ENCODE peak calls at places on chromosomes 11 and 22, in nine cellular contexts. One of them, this sample, is unnamed.

GRCh38 chr11:129644326-129644725 is 171.3 kb upstream of the TMEM45B start:
- DNase-seq in mesendoderm: no peak
- DNase-seq in CD8-positive, alpha-beta memory T cell: no peak
- DNase-seq in transverse colon: no peak
- DNase-seq in right atrium auricular region: no peak
- DNase-seq in neuronal stem cell: no peak
- DNase-seq in tibial nerve: no peak
- DNase-seq in heart right ventricle: no peak
- DNase-seq in hepatocyte: no peak
- DNase-seq in this sample: no peak

GRCh38 chr11:104332110-104332509 is 168.2 kb upstream of the PDGFD start:
- DNase-seq in heart right ventricle: no peak
- DNase-seq in hepatocyte: peak; percentile 28
- DNase-seq in mesendoderm: peak; percentile 76
- DNase-seq in transverse colon: peak; percentile 17
- DNase-seq in right atrium auricular region: no peak
- DNase-seq in neuronal stem cell: peak; percentile 9
- DNase-seq in CD8-positive, alpha-beta memory T cell: no peak
- DNase-seq in tibial nerve: no peak
- DNase-seq in this sample: no peak

GRCh38 chr11:96052921-96053631 is 129.2 kb upstream of the MTMR2 start:
- DNase-seq in CD8-positive, alpha-beta memory T cell: no peak
- DNase-seq in transverse colon: no peak
- DNase-seq in hepatocyte: no peak
- DNase-seq in mesendoderm: no peak
- DNase-seq in heart right ventricle: peak; percentile 34
- DNase-seq in right atrium auricular region: no peak
- DNase-seq in tibial nerve: no peak
- DNase-seq in neuronal stem cell: no peak
- DNase-seq in this sample: no peak

GRCh38 chr11:68353118-68353517 is 40.7 kb downstream of the LRP5 start:
- DNase-seq in CD8-positive, alpha-beta memory T cell: no peak
- DNase-seq in heart right ventricle: no peak
- DNase-seq in neuronal stem cell: no peak
- DNase-seq in right atrium auricular region: no peak
- DNase-seq in hepatocyte: no peak
- DNase-seq in mesendoderm: no peak
- DNase-seq in tibial nerve: no peak
- DNase-seq in transverse colon: no peak
- DNase-seq in this sample: no peak

GRCh38 chr11:30174265-30175022 is 56.4 kb upstream of the FSHB start:
- DNase-seq in heart right ventricle: no peak
- DNase-seq in mesendoderm: no peak
- DNase-seq in CD8-positive, alpha-beta memory T cell: no peak
- DNase-seq in neuronal stem cell: no peak
- DNase-seq in transverse colon: no peak
- DNase-seq in hepatocyte: no peak
- DNase-seq in tibial nerve: no peak
- DNase-seq in right atrium auricular region: no peak
- DNase-seq in this sample: no peak

GRCh38 chr11:133946541-133947297 is 10.0 kb downstream of the IGSF9B start:
- DNase-seq in heart right ventricle: peak; percentile 50
- DNase-seq in transverse colon: no peak
- DNase-seq in tibial nerve: no peak
- DNase-seq in mesendoderm: no peak
- DNase-seq in neuronal stem cell: no peak
- DNase-seq in CD8-positive, alpha-beta memory T cell: no peak
- DNase-seq in right atrium auricular region: no peak
- DNase-seq in hepatocyte: no peak
- DNase-seq in this sample: no peak

GRCh38 chr11:34080609-34081008 is 24.8 kb upstream of the NAT10 start:
- DNase-seq in transverse colon: no peak
- DNase-seq in neuronal stem cell: no peak
- DNase-seq in right atrium auricular region: no peak
- DNase-seq in CD8-positive, alpha-beta memory T cell: no peak
- DNase-seq in mesendoderm: no peak
- DNase-seq in hepatocyte: no peak
- DNase-seq in tibial nerve: no peak
- DNase-seq in heart right ventricle: no peak
- DNase-seq in this sample: no peak

GRCh38 chr11:101759771-101760450 is 154.9 kb upstream of the CEP126 start:
- DNase-seq in heart right ventricle: no peak
- DNase-seq in CD8-positive, alpha-beta memory T cell: no peak
- DNase-seq in neuronal stem cell: no peak
- DNase-seq in transverse colon: no peak
- DNase-seq in mesendoderm: no peak
- DNase-seq in tibial nerve: no peak
- DNase-seq in right atrium auricular region: no peak
- DNase-seq in hepatocyte: no peak
- DNase-seq in this sample: no peak

GRCh38 chr22:39282642-39283311 is 36.6 kb downstream of the RPL3 start:
- DNase-seq in right atrium auricular region: no peak
- DNase-seq in mesendoderm: no peak
- DNase-seq in hepatocyte: no peak
- DNase-seq in neuronal stem cell: no peak
- DNase-seq in transverse colon: no peak
- DNase-seq in tibial nerve: no peak
- DNase-seq in heart right ventricle: no peak
- DNase-seq in CD8-positive, alpha-beta memory T cell: no peak
- DNase-seq in this sample: no peak

GRCh38 chr22:45424241-45424731 is 10.8 kb downstream of the RIBC2 start:
- DNase-seq in mesendoderm: no peak
- DNase-seq in heart right ventricle: no peak
- DNase-seq in hepatocyte: no peak
- DNase-seq in tibial nerve: no peak
- DNase-seq in right atrium auricular region: peak; percentile 64
- DNase-seq in CD8-positive, alpha-beta memory T cell: no peak
- DNase-seq in neuronal stem cell: no peak
- DNase-seq in transverse colon: no peak
- DNase-seq in this sample: no peak

GRCh38 chr22:25627271-25627848 is 62.9 kb downstream of the GRK3 start:
- DNase-seq in right atrium auricular region: no peak
- DNase-seq in transverse colon: no peak
- DNase-seq in hepatocyte: no peak
- DNase-seq in tibial nerve: no peak
- DNase-seq in heart right ventricle: no peak
- DNase-seq in mesendoderm: peak; percentile 10
- DNase-seq in CD8-positive, alpha-beta memory T cell: no peak
- DNase-seq in neuronal stem cell: no peak
- DNase-seq in this sample: no peak

GRCh38 chr11:119100246-119100959 is 1.2 kb downstream of the DPAGT1 start:
- DNase-seq in tibial nerve: no peak
- DNase-seq in transverse colon: no peak
- DNase-seq in CD8-positive, alpha-beta memory T cell: no peak
- DNase-seq in neuronal stem cell: no peak
- DNase-seq in heart right ventricle: no peak
- DNase-seq in right atrium auricular region: no peak
- DNase-seq in hepatocyte: peak; percentile 45
- DNase-seq in mesendoderm: peak; percentile 64
- DNase-seq in this sample: no peak

GRCh38 chr11:64207247-64208085 is 945 bp downstream of the FERMT3 start:
- DNase-seq in transverse colon: peak; percentile 74
- DNase-seq in heart right ventricle: peak; percentile 75
- DNase-seq in hepatocyte: no peak
- DNase-seq in right atrium auricular region: peak; percentile 87
- DNase-seq in neuronal stem cell: no peak
- DNase-seq in mesendoderm: peak; percentile 77
- DNase-seq in CD8-positive, alpha-beta memory T cell: peak; percentile 61
- DNase-seq in tibial nerve: no peak
- DNase-seq in this sample: peak; percentile 63

GRCh38 chr11:71436861-71437260 is 11.3 kb downstream of the DHCR7 start:
- DNase-seq in neuronal stem cell: no peak
- DNase-seq in hepatocyte: no peak
- DNase-seq in heart right ventricle: no peak
- DNase-seq in CD8-positive, alpha-beta memory T cell: no peak
- DNase-seq in tibial nerve: no peak
- DNase-seq in right atrium auricular region: no peak
- DNase-seq in transverse colon: no peak
- DNase-seq in mesendoderm: no peak
- DNase-seq in this sample: no peak
- H3K36me3 ChIP-seq in neuronal stem cell: peaks cover 72% of the 10 kb centered on the region
- H3K36me3 ChIP-seq in hepatocyte: no peaks in the 10 kb centered on the region
- H3K36me3 ChIP-seq in heart right ventricle: no peaks in the 10 kb centered on the region
- H3K36me3 ChIP-seq in CD8-positive, alpha-beta memory T cell: peaks cover 11% of the 10 kb centered on the region
- H3K36me3 ChIP-seq in tibial nerve: no peaks in the 10 kb centered on the region
- H3K36me3 ChIP-seq in right atrium auricular region: peaks cover 51% of the 10 kb centered on the region
- H3K36me3 ChIP-seq in transverse colon: peaks cover 6% of the 10 kb centered on the region
- H3K36me3 ChIP-seq in mesendoderm: peaks cover 21% of the 10 kb centered on the region
- H3K36me3 ChIP-seq in this sample: no peaks in the 10 kb centered on the region

DNA sequence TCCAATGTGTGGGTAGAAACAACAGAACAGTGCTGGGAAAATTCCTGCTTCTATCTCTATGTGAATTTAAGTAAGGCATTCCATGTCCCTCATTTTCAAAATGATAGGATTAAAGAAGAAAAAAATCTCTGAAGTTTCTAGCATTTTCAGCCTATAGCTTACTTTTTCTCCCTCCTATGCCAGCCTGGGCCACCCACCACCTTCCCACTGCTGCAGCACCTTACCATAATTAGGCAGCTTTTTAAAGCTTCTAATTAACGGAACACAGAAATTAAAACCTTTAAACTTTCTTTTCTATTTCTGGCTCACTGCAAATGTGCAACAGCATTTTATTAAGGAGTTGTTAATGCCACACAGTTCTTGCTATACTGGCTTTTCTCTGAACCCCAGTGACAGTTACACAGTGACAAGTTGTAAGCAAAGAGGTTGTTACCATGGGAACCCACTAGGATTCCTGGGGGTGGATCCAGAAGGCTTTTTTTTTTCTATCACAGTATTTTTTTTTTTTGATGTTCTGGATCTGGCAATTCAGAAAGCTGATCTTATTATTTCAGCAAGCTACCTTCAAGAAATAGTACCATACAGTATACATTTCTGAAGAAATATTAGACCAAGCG is 20.2 kb downstream of the CELF1 start:
- DNase-seq in CD8-positive, alpha-beta memory T cell: no peak
- DNase-seq in hepatocyte: no peak
- DNase-seq in mesendoderm: peak; percentile 73
- DNase-seq in right atrium auricular region: no peak
- DNase-seq in neuronal stem cell: no peak
- DNase-seq in transverse colon: no peak
- DNase-seq in heart right ventricle: no peak
- DNase-seq in tibial nerve: no peak
- DNase-seq in this sample: no peak
- H3K36me3 ChIP-seq in CD8-positive, alpha-beta memory T cell: no peaks in the 10 kb centered on the region
- H3K36me3 ChIP-seq in hepatocyte: no peaks in the 10 kb centered on the region
- H3K36me3 ChIP-seq in mesendoderm: no peaks in the 10 kb centered on the region
- H3K36me3 ChIP-seq in right atrium auricular region: no peaks in the 10 kb centered on the region
- H3K36me3 ChIP-seq in neuronal stem cell: no peaks in the 10 kb centered on the region
- H3K36me3 ChIP-seq in transverse colon: no peaks in the 10 kb centered on the region
- H3K36me3 ChIP-seq in heart right ventricle: no peaks in the 10 kb centered on the region
- H3K36me3 ChIP-seq in tibial nerve: no peaks in the 10 kb centered on the region
- H3K36me3 ChIP-seq in this sample: no peaks in the 10 kb centered on the region

DNA sequence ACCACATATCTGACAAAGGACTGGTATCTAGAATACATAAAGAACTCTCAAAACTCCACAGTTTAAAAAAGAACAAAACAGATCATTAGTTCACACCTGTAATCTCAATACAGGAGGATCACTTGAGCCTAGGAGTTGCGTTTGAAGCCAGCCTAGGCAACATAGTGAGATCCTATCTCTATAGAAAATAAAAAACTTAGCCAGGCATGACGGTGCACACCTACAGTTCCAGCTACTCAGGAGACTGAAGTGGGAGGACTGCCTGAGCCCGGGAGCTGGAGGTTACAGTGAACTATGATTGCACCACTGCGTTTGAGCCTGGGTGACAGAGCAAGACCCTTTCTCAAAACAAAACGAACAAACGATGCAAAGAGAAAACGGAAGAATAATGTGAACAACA is 70.8 kb downstream of the DGCR2 start:
- DNase-seq in hepatocyte: no peak
- DNase-seq in tibial nerve: no peak
- DNase-seq in mesendoderm: no peak
- DNase-seq in transverse colon: no peak
- DNase-seq in heart right ventricle: no peak
- DNase-seq in CD8-positive, alpha-beta memory T cell: no peak
- DNase-seq in neuronal stem cell: no peak
- DNase-seq in right atrium auricular region: no peak
- DNase-seq in this sample: no peak
- H3K36me3 ChIP-seq in hepatocyte: no peaks in the 10 kb centered on the region
- H3K36me3 ChIP-seq in tibial nerve: peaks cover 4% of the 10 kb centered on the region
- H3K36me3 ChIP-seq in mesendoderm: peaks cover 12% of the 10 kb centered on the region
- H3K36me3 ChIP-seq in transverse colon: peaks cover 64% of the 10 kb centered on the region
- H3K36me3 ChIP-seq in heart right ventricle: peaks cover 12% of the 10 kb centered on the region
- H3K36me3 ChIP-seq in CD8-positive, alpha-beta memory T cell: peaks cover 35% of the 10 kb centered on the region
- H3K36me3 ChIP-seq in neuronal stem cell: peaks cover 32% of the 10 kb centered on the region
- H3K36me3 ChIP-seq in right atrium auricular region: peaks cover 42% of the 10 kb centered on the region
- H3K36me3 ChIP-seq in this sample: no peaks in the 10 kb centered on the region

GRCh38 chr11:895331-896223 is 15.0 kb downstream of the CHID1 start:
- DNase-seq in tibial nerve: no peak
- DNase-seq in hepatocyte: no peak
- DNase-seq in transverse colon: no peak
- DNase-seq in heart right ventricle: no peak
- DNase-seq in neuronal stem cell: no peak
- DNase-seq in mesendoderm: no peak
- DNase-seq in CD8-positive, alpha-beta memory T cell: no peak
- DNase-seq in right atrium auricular region: no peak
- DNase-seq in this sample: no peak

GRCh38 chr11:898540-899190 is 11.9 kb downstream of the CHID1 start:
- DNase-seq in tibial nerve: no peak
- DNase-seq in neuronal stem cell: no peak
- DNase-seq in CD8-positive, alpha-beta memory T cell: no peak
- DNase-seq in heart right ventricle: no peak
- DNase-seq in mesendoderm: peak; percentile 31
- DNase-seq in right atrium auricular region: no peak
- DNase-seq in transverse colon: no peak
- DNase-seq in hepatocyte: no peak
- DNase-seq in this sample: no peak

GRCh38 chr11:898160-898517 is 12.5 kb downstream of the CHID1 start:
- DNase-seq in heart right ventricle: no peak
- DNase-seq in hepatocyte: peak; percentile 48
- DNase-seq in CD8-positive, alpha-beta memory T cell: no peak
- DNase-seq in neuronal stem cell: no peak
- DNase-seq in right atrium auricular region: no peak
- DNase-seq in mesendoderm: peak; percentile 73
- DNase-seq in transverse colon: no peak
- DNase-seq in tibial nerve: no peak
- DNase-seq in this sample: no peak

GRCh38 chr11:899724-900123 is 10.9 kb downstream of the CHID1 start:
- DNase-seq in transverse colon: no peak
- DNase-seq in hepatocyte: no peak
- DNase-seq in right atrium auricular region: no peak
- DNase-seq in neuronal stem cell: no peak
- DNase-seq in tibial nerve: no peak
- DNase-seq in mesendoderm: no peak
- DNase-seq in CD8-positive, alpha-beta memory T cell: no peak
- DNase-seq in heart right ventricle: no peak
- DNase-seq in this sample: no peak

GRCh38 chr11:897226-898159 is 13.1 kb downstream of the CHID1 start:
- DNase-seq in right atrium auricular region: no peak
- DNase-seq in mesendoderm: no peak
- DNase-seq in CD8-positive, alpha-beta memory T cell: no peak
- DNase-seq in neuronal stem cell: no peak
- DNase-seq in tibial nerve: no peak
- DNase-seq in heart right ventricle: no peak
- DNase-seq in transverse colon: no peak
- DNase-seq in hepatocyte: no peak
- DNase-seq in this sample: no peak
- H3K36me3 ChIP-seq in right atrium auricular region: peaks cover 39% of the 10 kb centered on the region
- H3K36me3 ChIP-seq in mesendoderm: peaks cover 6% of the 10 kb centered on the region
- H3K36me3 ChIP-seq in CD8-positive, alpha-beta memory T cell: peaks cover 11% of the 10 kb centered on the region
- H3K36me3 ChIP-seq in neuronal stem cell: peaks cover 40% of the 10 kb centered on the region
- H3K36me3 ChIP-seq in tibial nerve: no peaks in the 10 kb centered on the region
- H3K36me3 ChIP-seq in heart right ventricle: no peaks in the 10 kb centered on the region
- H3K36me3 ChIP-seq in transverse colon: peaks cover 11% of the 10 kb centered on the region
- H3K36me3 ChIP-seq in hepatocyte: no peaks in the 10 kb centered on the region
- H3K36me3 ChIP-seq in this sample: no peaks in the 10 kb centered on the region

This sample was measured in uterus.